ENCODE peak calls at places on chromosomes 13 and 19, in six cellular contexts. I is testis, Q is tibial nerve, M is right lobe of liver, R is sigmoid colon, S is ovary. D is an unnamed sample.

GRCh38 chr13:48320396-48320790 is 16.8 kb downstream of the RB1 start:
- DNase-seq in I (no peak), Q (no peak), M (no peak), R (no peak), S (no peak), D (no peak)

GRCh38 chr13:58655086-58655485 is 1023.5 kb downstream of the PCDH17 start:
- DNase-seq in I (no peak), Q (no peak), M (no peak), R (no peak), S (no peak), D (no peak)

GRCh38 chr19:50893047-50893737 is 18.0 kb downstream of the KLK4 start:
- DNase-seq in I (peak), Q (no peak), M (no peak), R (no peak), S (no peak), D (no peak)

GRCh38 chr19:17831419-17831888 is 10.1 kb upstream of the INSL3 start:
- DNase-seq in I (no peak), Q (no peak), M (no peak), R (no peak), S (peak), D (no peak)

GRCh38 chr13:111328803-111329410 is 8.5 kb downstream of the TEX29 start:
- DNase-seq in I (no peak), Q (no peak), M (no peak), R (no peak), S (no peak), D (no peak)

GRCh38 chr13:110616103-110617101 is 1.1 kb downstream of the NAXD start:
- DNase-seq in I (peak), Q (no peak), M (no peak), R (no peak), S (peak), D (no peak)

GRCh38 chr13:96089749-96090239 is at the start of gene HS6ST3:
- DNase-seq in I (peak), Q (no peak), M (peak), R (no peak), S (no peak), D (peak)

GRCh38 chr13:53198699-53199098 is 170.1 kb downstream of the OLFM4 start:
- DNase-seq in I (no peak), Q (no peak), M (no peak), R (no peak), S (no peak), D (no peak)

GRCh38 chr19:16002380-16002779 is 53.6 kb downstream of the OR10H4 start:
- DNase-seq in I (no peak), Q (no peak), M (no peak), R (no peak), S (no peak), D (no peak)

GRCh38 chr13:108077284-108077683 is 138.1 kb downstream of the LIG4 start:
- DNase-seq in I (no peak), Q (no peak), M (no peak), R (no peak), S (no peak), D (no peak)

GRCh38 chr19:807627-808175 is 10.4 kb downstream of the PTBP1 start:
- DNase-seq in I (no peak), Q (no peak), M (no peak), R (no peak), S (no peak), D (no peak)

GRCh38 chr19:805600-806550 is 8.6 kb downstream of the PTBP1 start:
- DNase-seq in I (peak), Q (no peak), M (no peak), R (no peak), S (no peak), D (no peak)

GRCh38 chr19:810077-810855 is 11.5 kb downstream of the PLPPR3 start:
- DNase-seq in I (no peak), Q (no peak), M (no peak), R (no peak), S (no peak), D (no peak)

GRCh38 chr19:806815-807421 is 9.7 kb downstream of the PTBP1 start:
- DNase-seq in I (no peak), Q (no peak), M (no peak), R (no peak), S (no peak), D (no peak)

DNA sequence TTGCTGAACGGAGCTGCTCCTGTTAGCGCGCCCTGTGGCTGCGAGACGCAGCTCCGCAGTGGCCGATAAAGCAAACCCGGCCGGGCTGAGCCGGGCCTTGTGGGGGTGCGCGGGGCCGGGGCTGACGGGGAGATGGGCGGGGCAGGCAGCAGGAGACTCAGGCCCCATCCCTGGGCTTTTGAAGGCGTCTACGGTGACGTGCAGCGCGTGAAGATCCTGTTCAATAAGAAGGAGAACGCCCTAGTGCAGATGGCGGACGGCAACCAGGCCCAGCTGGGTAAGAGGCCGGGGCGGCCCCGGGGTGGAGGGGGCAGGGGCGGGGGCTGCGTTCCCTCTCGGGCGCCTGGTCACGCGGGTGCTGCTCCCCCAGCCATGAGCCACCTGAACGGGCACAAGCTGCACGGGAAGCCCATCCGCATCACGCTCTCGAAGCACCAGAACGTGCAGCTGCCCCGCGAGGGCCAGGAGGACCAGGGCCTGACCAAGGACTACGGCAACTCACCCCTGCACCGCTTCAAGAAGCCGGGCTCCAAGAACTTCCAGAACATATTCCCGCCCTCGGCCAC is 11.0 kb downstream of the PTBP1 start:
- DNase-seq in I (no peak), Q (no peak), M (no peak), R (no peak), S (no peak), D (no peak)
- TF ChIP-seq POLR2A in I (no peak), Q (no peak), M (no peak), R (no peak), S (no peak), D (no peak)

DNA sequence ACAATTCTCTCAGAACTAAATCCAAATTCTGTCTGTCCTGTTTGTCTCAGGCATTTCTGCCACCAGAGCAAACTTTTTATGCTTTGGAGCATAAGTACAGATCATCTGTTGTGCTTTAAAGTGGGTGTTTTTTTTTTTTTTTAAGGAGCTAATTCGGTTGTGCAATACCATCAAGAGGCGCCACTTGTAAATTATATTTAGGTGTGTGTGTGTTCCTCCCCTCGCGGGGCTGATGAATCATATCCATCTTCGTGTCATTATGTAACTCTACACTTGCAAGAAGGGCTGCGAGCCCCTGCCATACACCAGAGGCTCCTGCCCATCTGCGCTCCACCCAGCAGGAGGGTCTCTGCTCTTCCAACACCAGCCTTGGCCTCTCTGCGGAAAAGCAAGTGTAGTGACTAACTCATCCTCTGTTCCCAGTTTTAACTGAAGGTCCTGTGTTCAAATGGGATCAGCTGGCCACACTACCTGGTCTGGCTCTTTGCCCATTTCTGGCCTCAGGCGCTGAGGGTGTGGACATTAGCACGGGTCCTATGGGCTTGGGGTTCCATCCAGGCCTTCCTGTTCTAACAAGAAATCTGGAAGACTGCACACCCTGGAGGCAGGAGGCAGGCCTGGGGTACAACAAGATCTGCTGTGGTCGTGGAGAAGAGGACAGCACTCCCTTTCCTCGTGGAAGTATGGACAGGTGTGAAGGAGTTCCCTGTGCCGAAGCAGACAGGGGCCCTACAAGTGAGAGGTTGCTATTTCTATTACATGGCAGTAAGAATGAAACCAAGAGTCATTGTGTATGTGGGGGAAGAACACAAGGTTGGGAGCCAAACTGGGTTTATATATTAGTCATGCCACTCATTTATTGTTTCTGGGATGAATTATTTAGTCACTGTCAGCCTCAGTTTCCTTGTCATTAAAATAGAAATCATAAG is 96.1 kb upstream of the MBNL2 start:
- DNase-seq in I (no peak), Q (no peak), M (no peak), R (peak), S (peak), D (peak)
- H3K4me3 ChIP-seq in I (no peak), Q (no peak), M (no peak), R (no peak), S (no peak), D (no peak)

GRCh38 chr13:30659980-30660379 is 42.3 kb downstream of the USPL1 start:
- DNase-seq in I (no peak), Q (no peak), M (no peak), R (no peak), S (no peak), D (no peak)

GRCh38 chr13:30664689-30665088 is 47.0 kb downstream of the USPL1 start:
- DNase-seq in I (no peak), Q (no peak), M (no peak), R (no peak), S (no peak), D (no peak)

GRCh38 chr13:30665638-30666037 is 47.9 kb downstream of the USPL1 start:
- DNase-seq in I (no peak), Q (no peak), M (no peak), R (no peak), S (no peak), D (no peak)

GRCh38 chr13:30656178-30656577 is 38.5 kb downstream of the USPL1 start:
- DNase-seq in I (no peak), Q (no peak), M (no peak), R (no peak), S (no peak), D (no peak)

GRCh38 chr13:30660796-30661195 is 43.1 kb downstream of the USPL1 start:
- DNase-seq in I (no peak), Q (no peak), M (no peak), R (no peak), S (no peak), D (no peak)
- TF ChIP-seq CTCF in I (no peak), Q (no peak), M (no peak), R (no peak), S (no peak), D (no peak)

GRCh38 chr19:506404-507285 is 652 bp upstream of the TPGS1 start:
- DNase-seq in I (peak), Q (peak), M (peak), R (peak), S (peak), D (peak)
- TF ChIP-seq POLR2A in I (no peak), Q (no peak), M (peak), R (no peak), S (peak), D (no peak)